ENCODE peak calls at places on chromosomes 7 and 10, in five cellular contexts. T, M, N, D and V are unnamed samples.

GRCh38 chr10:77843264-77843663 is 83.3 kb downstream of the DLG5 start:
- DNase-seq in T (no peak), M (no peak), N (no peak), D (no peak), V (no peak)

GRCh38 chr7:121076350-121077164 is 88.0 kb downstream of the CPED1 start:
- DNase-seq in T (no peak), M (no peak), N (peak; percentile 87), D (no peak), V (no peak)

GRCh38 chr10:89625041-89625765 is 19.8 kb downstream of the PANK1 start:
- DNase-seq in T (no peak), M (no peak), N (no peak), D (no peak), V (no peak)

GRCh38 chr10:113959383-113959760 is 84.3 kb upstream of the ADRB1 start:
- DNase-seq in T (no peak), M (no peak), N (no peak), D (no peak), V (no peak)

GRCh38 chr10:14578060-14578952 is 196.4 kb downstream of the FAM107B start:
- DNase-seq in T (no peak), M (no peak), N (no peak), D (peak; percentile 90), V (no peak)

GRCh38 chr10:14556285-14556956 is 218.3 kb downstream of the FAM107B start:
- DNase-seq in T (peak; percentile 39), M (no peak), N (peak; percentile 21), D (peak; percentile 68), V (no peak)

GRCh38 chr7:30921540-30921930 is 9.9 kb downstream of the AQP1 start:
- DNase-seq in T (no peak), M (no peak), N (no peak), D (no peak), V (no peak)

GRCh38 chr10:64503429-64503828 is 982.2 kb downstream of the REEP3 start:
- DNase-seq in T (no peak), M (no peak), N (no peak), D (no peak), V (no peak)

GRCh38 chr10:96765406-96766240 is 45.3 kb upstream of the PIK3AP1 start:
- DNase-seq in T (no peak), M (peak; percentile 62), N (peak; percentile 57), D (peak; percentile 62), V (peak; percentile 37)

DNA sequence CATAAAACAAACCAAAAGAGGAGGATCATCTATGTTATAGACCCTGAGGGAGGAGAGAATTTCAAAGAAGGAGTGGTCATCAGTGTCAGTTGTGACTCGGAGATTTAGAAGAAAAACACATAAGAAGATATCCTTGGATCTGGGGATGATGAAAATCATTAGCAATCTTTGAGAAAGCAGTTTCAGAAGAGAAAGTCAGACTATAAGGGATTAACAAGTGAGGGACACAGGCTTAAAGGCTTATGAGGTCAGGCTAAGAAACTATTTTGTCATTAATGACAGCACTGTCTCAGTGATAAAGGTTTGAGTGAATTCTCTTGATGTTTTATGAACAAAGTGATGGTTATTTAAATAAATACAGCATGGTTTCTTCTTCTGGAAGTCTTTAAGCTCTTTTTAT is 6.1 kb upstream of the GPR85 start:
- DNase-seq in T (no peak), M (no peak), N (no peak), D (no peak), V (no peak)
- TF ChIP-seq SRF in T (no peak), M (no peak), N (no peak), D (no peak), V (no peak)

GRCh38 chr7:129431911-129432643 is 2.2 kb upstream of the STRIP2 start:
- DNase-seq in T (no peak), M (no peak), N (no peak), D (no peak), V (no peak)

GRCh38 chr7:129434846-129435318 is 650 bp downstream of the STRIP2 start:
- DNase-seq in T (no peak), M (no peak), N (peak; percentile 65), D (peak; percentile 2), V (no peak)

GRCh38 chr7:129434172-129434845 is at the start of gene STRIP2:
- DNase-seq in T (peak; percentile 40), M (peak; percentile 99), N (peak; percentile 99), D (peak; percentile 80), V (peak; percentile 50)

GRCh38 chr7:129435414-129435829 is 1.2 kb downstream of the STRIP2 start:
- DNase-seq in T (no peak), M (no peak), N (no peak), D (no peak), V (no peak)

GRCh38 chr7:129433823-129434171 is 435 bp upstream of the STRIP2 start:
- DNase-seq in T (no peak), M (no peak), N (no peak), D (peak; percentile 65), V (peak; percentile 46)
- TF ChIP-seq CTCF in T (no peak), M (peak; percentile 39), N (no peak), D (peak; percentile 47), V (peak; percentile 35)

GRCh38 chr10:68900427-68901105 is 549 bp upstream of the DDX50 start:
- DNase-seq in T (peak; percentile 13), M (peak; percentile 85), N (peak; percentile 95), D (no peak), V (no peak)
- TF ChIP-seq SRF in T (no peak), M (no peak), N (peak; percentile 11), D (no peak), V (no peak)

DNA sequence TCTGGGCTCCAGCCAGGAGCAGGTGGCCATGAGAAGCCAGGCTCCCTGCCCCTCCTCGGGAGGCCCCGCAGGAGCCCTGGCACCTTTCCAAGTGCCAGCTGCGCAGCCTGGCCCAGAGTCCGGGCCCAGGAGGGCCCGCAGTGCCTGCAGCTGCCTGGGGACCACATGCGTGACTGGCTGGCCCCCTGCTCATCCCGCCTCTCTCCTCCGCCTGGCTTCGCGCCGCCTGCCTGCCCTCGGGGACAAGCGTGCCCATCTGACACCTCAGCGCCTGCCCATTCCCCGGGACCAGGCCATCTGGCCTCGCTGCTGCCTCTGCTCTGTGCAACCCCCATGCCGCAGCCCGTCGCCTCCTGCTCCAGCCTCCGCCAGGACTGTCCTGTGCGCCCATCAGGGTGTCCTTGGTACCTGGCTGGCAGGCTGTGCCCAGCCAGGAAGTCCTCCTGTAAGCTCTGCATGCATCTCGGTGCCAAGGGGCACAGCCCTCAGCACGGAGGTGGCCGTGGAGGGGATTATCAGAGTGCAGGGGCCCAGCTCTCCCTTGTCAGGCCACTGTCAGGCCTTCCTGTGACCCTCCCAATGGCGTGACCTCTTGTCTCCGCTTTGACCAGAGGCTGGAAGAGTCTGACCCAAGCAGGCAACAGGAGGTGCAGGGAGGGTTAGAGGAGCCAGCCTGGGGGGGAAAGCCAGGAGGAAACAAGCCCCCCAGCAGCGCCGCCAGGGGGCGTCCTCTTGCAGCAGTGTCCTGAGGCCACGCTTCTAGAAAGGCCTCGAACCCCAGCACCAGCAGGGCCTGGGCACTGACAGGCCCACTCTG is 50.5 kb downstream of the TMEM209 start:
- DNase-seq in T (no peak), M (peak; percentile 84), N (peak; percentile 76), D (no peak), V (no peak)
- TF ChIP-seq CTCF in T (no peak), M (peak; percentile 69), N (peak; percentile 67), D (peak; percentile 65), V (peak; percentile 31)

GRCh38 chr10:124392651-124393342 is 25.9 kb downstream of the OAT start:
- DNase-seq in T (no peak), M (no peak), N (no peak), D (no peak), V (no peak)
- TF ChIP-seq SRF in T (no peak), M (no peak), N (no peak), D (no peak), V (no peak)

GRCh38 chr7:112452102-112452888 is 2.0 kb downstream of the IFRD1 start:
- DNase-seq in T (no peak), M (peak; percentile 51), N (no peak), D (peak; percentile 42), V (no peak)
- TF ChIP-seq CTCF in T (peak; percentile 43), M (peak; percentile 18), N (peak; percentile 52), D (peak; percentile 41), V (no peak)

GRCh38 chr7:27804139-27804538 is 64.2 kb downstream of the TAX1BP1 start:
- DNase-seq in T (no peak), M (no peak), N (no peak), D (peak; percentile 2), V (no peak)

GRCh38 chr7:27799212-27799611 is 59.2 kb downstream of the TAX1BP1 start:
- DNase-seq in T (no peak), M (no peak), N (no peak), D (no peak), V (no peak)

GRCh38 chr7:27808626-27809025 is 68.7 kb downstream of the TAX1BP1 start:
- DNase-seq in T (no peak), M (no peak), N (no peak), D (no peak), V (no peak)

DNA sequence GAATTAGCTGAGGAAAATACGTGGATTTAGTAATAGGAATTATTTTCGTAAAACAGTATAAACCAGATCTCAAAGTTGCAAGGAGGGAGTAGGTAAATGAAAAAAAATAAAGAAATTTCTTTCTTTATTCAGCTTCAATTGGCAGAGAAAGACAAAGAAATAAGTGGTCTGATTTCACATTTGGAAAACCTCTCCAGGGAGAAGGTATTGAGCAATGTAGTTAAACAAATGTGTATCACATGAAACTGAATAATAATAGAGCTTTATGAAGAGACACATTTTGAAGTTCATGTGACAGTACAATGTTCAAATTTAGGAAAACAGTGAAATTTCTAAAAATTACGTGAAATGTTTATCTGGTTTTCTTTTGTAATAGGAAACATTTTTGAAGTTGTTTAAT is 63.0 kb downstream of the TAX1BP1 start:
- DNase-seq in T (no peak), M (no peak), N (no peak), D (peak; percentile 12), V (no peak)
- TF ChIP-seq SRF in T (no peak), M (no peak), N (no peak), D (no peak), V (no peak)

GRCh38 chr10:125159932-125160855 is at the start of gene CTBP2:
- DNase-seq in T (no peak), M (peak; percentile 68), N (peak; percentile 55), D (no peak), V (peak; percentile 44)

GRCh38 chr10:125157473-125157865 is 2.9 kb downstream of the CTBP2 start:
- DNase-seq in T (no peak), M (peak; percentile 29), N (no peak), D (no peak), V (no peak)

GRCh38 chr10:125156739-125157472 is 3.5 kb downstream of the CTBP2 start:
- DNase-seq in T (no peak), M (peak; percentile 33), N (no peak), D (no peak), V (no peak)

GRCh38 chr10:125159486-125159931 is 854 bp downstream of the CTBP2 start:
- DNase-seq in T (no peak), M (peak; percentile 48), N (no peak), D (no peak), V (no peak)

GRCh38 chr10:125158528-125159485 is 1.6 kb downstream of the CTBP2 start:
- DNase-seq in T (no peak), M (peak; percentile 35), N (peak; percentile 28), D (no peak), V (no peak)
- TF ChIP-seq CTCF in T (no peak), M (no peak), N (no peak), D (no peak), V (no peak)